ENCODE peak calls at places on chromosomes 11 and 22, in five cellular contexts. C, B, T, N and K are unnamed samples. For H3K9me3, the result is how much of the 10 kb centered on the place peaks cover.

GRCh38 chr11:31417357-31417756 is 47.7 kb downstream of the DNAJC24 start:
- DNase-seq in C (no peak), T (no peak), N (no peak), B (no peak), K (no peak)

GRCh38 chr22:33451851-33452469 is 393.8 kb upstream of the SYN3 start:
- DNase-seq in N (no peak), C (no peak), B (no peak), T (no peak), K (no peak)

GRCh38 chr22:26681395-26681821 is 24.0 kb downstream of the MIAT start:
- DNase-seq in B (no peak), N (no peak), T (no peak), C (no peak), K (no peak)

GRCh38 chr11:12159351-12160099 is 49.1 kb downstream of the MICAL2 start:
- DNase-seq in T (peak), N (peak), C (no peak), B (no peak), K (no peak)

GRCh38 chr11:75142714-75143419 is 8.0 kb upstream of the SLCO2B1 start:
- DNase-seq in T (peak), N (peak), B (peak), C (peak), K (peak)

GRCh38 chr11:62678770-62679696 is at the start of gene UBXN1:
- DNase-seq in T (peak), C (peak), N (peak), B (peak), K (peak)

GRCh38 chr22:26769663-26770062 is 112.3 kb downstream of the MIAT start:
- DNase-seq in B (no peak), T (no peak), N (no peak), C (no peak), K (no peak)

GRCh38 chr11:65539401-65540289 is 14.8 kb downstream of the SCYL1 start:
- DNase-seq in T (no peak), B (no peak), N (no peak), C (peak), K (no peak)

DNA sequence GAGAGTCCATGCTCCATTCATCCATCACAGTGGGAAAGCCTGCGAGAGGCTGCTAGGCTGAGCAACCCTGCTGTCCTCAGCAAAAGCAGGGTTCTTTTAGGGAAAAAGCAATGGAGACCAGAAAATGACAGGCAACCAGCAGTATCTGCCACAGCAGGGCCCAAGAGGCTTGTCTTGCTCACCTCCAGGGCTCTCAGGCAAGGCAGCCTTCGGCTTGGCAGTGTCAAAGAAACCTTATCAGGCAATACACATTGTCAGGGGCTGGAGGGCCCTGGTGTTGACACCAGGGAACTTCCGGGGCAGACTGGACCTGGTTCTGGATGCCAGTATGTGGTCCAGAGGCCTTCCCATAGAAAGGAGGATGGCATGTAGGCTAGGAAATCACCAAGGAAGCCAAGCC is 10.2 kb upstream of the TLCD5 start:
- DNase-seq in N (no peak), B (no peak), C (no peak), T (no peak), K (no peak)
- TF ChIP-seq POLR2A in N (no peak), B (no peak), C (no peak), T (no peak), K (no peak)

GRCh38 chr22:47600791-47601400 is 838.4 kb downstream of the TBC1D22A start:
- DNase-seq in T (no peak), B (no peak), C (no peak), N (no peak), K (no peak)

GRCh38 chr22:47599753-47600152 is 837.3 kb downstream of the TBC1D22A start:
- DNase-seq in N (no peak), B (no peak), C (no peak), T (no peak), K (no peak)

GRCh38 chr22:47601666-47602065 is 839.2 kb downstream of the TBC1D22A start:
- DNase-seq in C (no peak), T (no peak), B (no peak), N (no peak), K (no peak)

GRCh38 chr22:47598864-47599263 is 836.4 kb downstream of the TBC1D22A start:
- DNase-seq in C (no peak), B (no peak), T (no peak), N (no peak), K (no peak)

GRCh38 chr22:47600281-47600680 is 837.8 kb downstream of the TBC1D22A start:
- DNase-seq in T (no peak), N (no peak), B (no peak), C (no peak), K (no peak)
- H3K9me3 ChIP-seq in T (under half), N (under half), B (under half), C (under half), K (under half)

GRCh38 chr11:64355078-64355940 is 3.7 kb upstream of the RPS6KA4 start:
- DNase-seq in N (peak), T (peak), B (peak), C (peak), K (peak)
- TF ChIP-seq POLR2A in N (no peak), T (no peak), B (no peak), C (peak), K (no peak)

DNA sequence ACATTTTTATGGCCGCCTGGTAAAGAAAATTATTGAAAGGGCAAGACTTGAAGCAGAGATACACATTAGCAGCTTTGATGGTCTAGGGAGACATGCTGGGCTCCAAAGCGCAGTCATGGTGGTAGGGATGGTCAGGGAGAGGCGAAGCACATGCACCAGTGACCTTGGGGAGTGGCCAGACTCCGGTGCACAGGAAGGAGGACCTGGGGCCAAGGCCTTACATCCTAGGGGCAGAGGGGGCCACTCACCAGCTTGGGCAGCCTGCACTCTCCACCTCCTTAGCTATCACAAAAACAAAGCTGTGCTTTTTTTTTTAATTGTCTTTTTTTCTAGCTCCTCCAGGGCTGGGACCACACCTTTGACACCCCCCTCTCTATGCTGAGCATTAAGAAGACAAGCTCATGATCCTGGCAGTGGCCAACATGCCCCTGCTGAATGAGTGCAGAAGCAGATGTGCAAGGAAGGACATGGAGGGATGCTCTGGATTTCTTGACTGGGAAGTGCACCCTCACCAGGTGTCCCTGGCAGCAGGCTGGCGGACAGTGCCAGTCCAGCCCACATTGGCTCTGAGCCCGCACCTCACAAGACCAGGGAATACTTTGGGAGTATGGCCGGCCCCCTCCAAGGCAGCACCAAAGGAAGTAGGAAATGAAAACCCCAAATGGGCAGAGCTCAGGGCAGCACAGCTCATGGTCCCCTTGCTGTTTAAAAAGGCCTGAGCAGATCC is 619.9 kb downstream of the TBC1D22A start:
- DNase-seq in C (peak), T (no peak), N (no peak), B (no peak), K (no peak)
- H3K9me3 ChIP-seq in C (under half), T (under half), N (under half), B (under half), K (under half)